ENCODE peak calls at places on chromosomes 3 and 15, in seven cellular contexts. L is stimulated activated naive B cell treated with anti-CD40 and anti-IgM and Interleukin-4, amounts not matched to agents 10 μg/mL and 1 μg/mL and 100 μg/mL, for 72 hours; K is nucleus accumbens; M is dermis blood vessel endothelial cell; Y is amygdala; I is fibroblast of villous mesenchyme; B is uterus. W is an unnamed sample.

GRCh38 chr15:26870346-26870745 is 3.5 kb downstream of the GABRA5 start:
- DNase-seq in I (no peak), Y (no peak), M (no peak), K (no peak), B (no peak), L (no peak), W (no peak)

GRCh38 chr15:67579164-67579563 is 36.7 kb downstream of the MAP2K5 start:
- DNase-seq in Y (no peak), B (no peak), L (no peak), I (no peak), K (no peak), M (no peak), W (no peak)

GRCh38 chr15:33008284-33009011 is 186.1 kb downstream of the FMN1 start:
- DNase-seq in I (peak; percentile 84), Y (no peak), L (no peak), K (no peak), M (no peak), B (no peak), W (no peak)

GRCh38 chr3:44444896-44445691 is 32.4 kb downstream of the ZNF445 start:
- DNase-seq in Y (no peak), I (no peak), B (no peak), L (no peak), M (no peak), K (no peak), W (no peak)

GRCh38 chr3:10438902-10439610 is 66.3 kb downstream of the ATP2B2 start:
- DNase-seq in B (no peak), K (no peak), L (no peak), Y (no peak), I (no peak), M (no peak), W (no peak)

GRCh38 chr3:71156062-71156665 is 427.4 kb downstream of the FOXP1 start:
- DNase-seq in L (no peak), I (no peak), M (no peak), K (no peak), B (no peak), Y (no peak), W (no peak)

GRCh38 chr3:191425322-191425734 is 35.6 kb upstream of the PYDC2 start:
- DNase-seq in K (no peak), M (no peak), I (no peak), L (no peak), B (no peak), Y (no peak), W (no peak)

GRCh38 chr15:58839485-58839884 is 68.4 kb downstream of the MINDY2 start:
- DNase-seq in I (peak; percentile 16), B (no peak), L (no peak), K (no peak), Y (no peak), M (peak; percentile 3), W (no peak)

GRCh38 chr3:170909129-170909903 is 879 bp upstream of the EIF5A2 start:
- DNase-seq in K (no peak), B (peak; percentile 28), Y (no peak), I (peak; percentile 93), L (no peak), M (no peak), W (no peak)

GRCh38 chr3:12612514-12613226 is 51.2 kb downstream of the RAF1 start:
- DNase-seq in M (no peak), Y (no peak), B (no peak), K (no peak), I (no peak), L (no peak), W (no peak)

GRCh38 chr3:120203621-120204020 is 81.4 kb downstream of the GPR156 start:
- DNase-seq in Y (no peak), L (no peak), B (no peak), I (no peak), K (no peak), M (no peak), W (no peak)

GRCh38 chr3:125154800-125155269 is 57.7 kb downstream of the SLC12A8 start:
- DNase-seq in I (no peak), K (no peak), Y (no peak), L (no peak), M (no peak), B (no peak), W (no peak)

GRCh38 chr15:74821091-74821789 is 5.2 kb upstream of the CPLX3 start:
- DNase-seq in B (no peak), I (no peak), Y (no peak), M (no peak), K (no peak), L (peak; percentile 43), W (no peak)

GRCh38 chr3:60229502-60229901 is 1021.8 kb downstream of the FHIT start:
- DNase-seq in I (no peak), B (no peak), K (no peak), Y (no peak), M (no peak), L (no peak), W (no peak)

W was measured in tibial nerve.